ENCODE peak calls at places on chromosomes 3 and 15, in six cellular contexts. One of them, this sample, is unnamed.

GRCh38 chr15:73015493-73015892 is 36.8 kb upstream of the NEO1 start:
- DNase-seq in CMK: no peak
- DNase-seq in NCI-H2171: no peak
- DNase-seq in MCF 10A: no peak
- DNase-seq in HFF-Myc: no peak
- DNase-seq in NCI-H748 treated with DMSO at 0.1 percent for 48 hours: no peak
- DNase-seq in this sample: no peak

GRCh38 chr3:55879901-55880331 is 392.8 kb upstream of the WNT5A start:
- DNase-seq in HFF-Myc: no peak
- DNase-seq in NCI-H748 treated with DMSO at 0.1 percent for 48 hours: no peak
- DNase-seq in NCI-H2171: no peak
- DNase-seq in MCF 10A: peak; percentile 33
- DNase-seq in CMK: no peak
- DNase-seq in this sample: no peak

GRCh38 chr3:9676780-9677179 is 26.9 kb upstream of the CPNE9 start:
- DNase-seq in NCI-H2171: no peak
- DNase-seq in MCF 10A: no peak
- DNase-seq in HFF-Myc: no peak
- DNase-seq in NCI-H748 treated with DMSO at 0.1 percent for 48 hours: no peak
- DNase-seq in CMK: no peak
- DNase-seq in this sample: no peak

GRCh38 chr3:40827942-40828688 is 303.4 kb downstream of the ZNF621 start:
- DNase-seq in NCI-H748 treated with DMSO at 0.1 percent for 48 hours: no peak
- DNase-seq in NCI-H2171: no peak
- DNase-seq in CMK: no peak
- DNase-seq in MCF 10A: peak; percentile 20
- DNase-seq in HFF-Myc: no peak
- DNase-seq in this sample: no peak

GRCh38 chr3:123347691-123348264 is 101.1 kb downstream of the ADCY5 start:
- DNase-seq in HFF-Myc: no peak
- DNase-seq in NCI-H748 treated with DMSO at 0.1 percent for 48 hours: peak; percentile 17
- DNase-seq in MCF 10A: no peak
- DNase-seq in CMK: no peak
- DNase-seq in NCI-H2171: peak; percentile 57
- DNase-seq in this sample: no peak

GRCh38 chr3:13561967-13562366 is 13.0 kb downstream of the FBLN2 start:
- DNase-seq in HFF-Myc: no peak
- DNase-seq in NCI-H748 treated with DMSO at 0.1 percent for 48 hours: no peak
- DNase-seq in MCF 10A: no peak
- DNase-seq in CMK: no peak
- DNase-seq in NCI-H2171: no peak
- DNase-seq in this sample: no peak

GRCh38 chr3:161412117-161412516 is 40.8 kb upstream of the SPTSSB start:
- DNase-seq in MCF 10A: no peak
- DNase-seq in HFF-Myc: no peak
- DNase-seq in CMK: no peak
- DNase-seq in NCI-H2171: no peak
- DNase-seq in NCI-H748 treated with DMSO at 0.1 percent for 48 hours: no peak
- DNase-seq in this sample: no peak

GRCh38 chr3:177345049-177345972 is 148.0 kb upstream of the TBL1XR1 start:
- DNase-seq in HFF-Myc: peak; percentile 93
- DNase-seq in MCF 10A: peak; percentile 94
- DNase-seq in NCI-H2171: no peak
- DNase-seq in NCI-H748 treated with DMSO at 0.1 percent for 48 hours: no peak
- DNase-seq in CMK: peak; percentile 84
- DNase-seq in this sample: peak; percentile 80

GRCh38 chr15:45169608-45170480 is 17.9 kb downstream of the SHF start:
- DNase-seq in NCI-H2171: no peak
- DNase-seq in MCF 10A: no peak
- DNase-seq in HFF-Myc: no peak
- DNase-seq in NCI-H748 treated with DMSO at 0.1 percent for 48 hours: no peak
- DNase-seq in CMK: no peak
- DNase-seq in this sample: no peak

GRCh38 chr3:42864321-42864950 is 11.2 kb downstream of the CYP8B1 start:
- DNase-seq in MCF 10A: no peak
- DNase-seq in CMK: no peak
- DNase-seq in NCI-H2171: no peak
- DNase-seq in HFF-Myc: no peak
- DNase-seq in NCI-H748 treated with DMSO at 0.1 percent for 48 hours: no peak
- DNase-seq in this sample: no peak

GRCh38 chr3:39122811-39123210 is 15.3 kb downstream of the TTC21A start:
- DNase-seq in NCI-H2171: no peak
- DNase-seq in MCF 10A: no peak
- DNase-seq in HFF-Myc: no peak
- DNase-seq in CMK: no peak
- DNase-seq in NCI-H748 treated with DMSO at 0.1 percent for 48 hours: no peak
- DNase-seq in this sample: no peak

GRCh38 chr15:33114484-33114767 is 80.1 kb downstream of the FMN1 start:
- DNase-seq in MCF 10A: no peak
- DNase-seq in HFF-Myc: no peak
- DNase-seq in CMK: no peak
- DNase-seq in NCI-H2171: no peak
- DNase-seq in NCI-H748 treated with DMSO at 0.1 percent for 48 hours: no peak
- DNase-seq in this sample: no peak

GRCh38 chr3:114207768-114208167 is 28.9 kb upstream of the DRD3 start:
- DNase-seq in CMK: no peak
- DNase-seq in NCI-H2171: no peak
- DNase-seq in MCF 10A: no peak
- DNase-seq in NCI-H748 treated with DMSO at 0.1 percent for 48 hours: no peak
- DNase-seq in HFF-Myc: no peak
- DNase-seq in this sample: no peak

GRCh38 chr3:119314821-119315220 is 20.6 kb downstream of the ARHGAP31 start:
- DNase-seq in MCF 10A: no peak
- DNase-seq in CMK: no peak
- DNase-seq in HFF-Myc: no peak
- DNase-seq in NCI-H2171: peak; percentile 7
- DNase-seq in NCI-H748 treated with DMSO at 0.1 percent for 48 hours: no peak
- DNase-seq in this sample: no peak

GRCh38 chr15:40500584-40501330 is 30.0 kb downstream of the CHST14 start:
- DNase-seq in NCI-H748 treated with DMSO at 0.1 percent for 48 hours: no peak
- DNase-seq in NCI-H2171: no peak
- DNase-seq in MCF 10A: peak; percentile 30
- DNase-seq in HFF-Myc: no peak
- DNase-seq in CMK: no peak
- DNase-seq in this sample: no peak

GRCh38 chr3:55487376-55488241 is 503 bp upstream of the WNT5A start:
- DNase-seq in HFF-Myc: no peak
- DNase-seq in CMK: no peak
- DNase-seq in NCI-H2171: no peak
- DNase-seq in NCI-H748 treated with DMSO at 0.1 percent for 48 hours: peak; percentile 61
- DNase-seq in MCF 10A: peak; percentile 70
- DNase-seq in this sample: no peak

GRCh38 chr3:76245073-76245472 is 459.7 kb upstream of the ZNF717 start:
- DNase-seq in NCI-H2171: no peak
- DNase-seq in NCI-H748 treated with DMSO at 0.1 percent for 48 hours: no peak
- DNase-seq in MCF 10A: peak; percentile 13
- DNase-seq in HFF-Myc: no peak
- DNase-seq in CMK: no peak
- DNase-seq in this sample: no peak

GRCh38 chr3:20073683-20074082 is 33.4 kb downstream of the KAT2B start:
- DNase-seq in MCF 10A: peak; percentile 39
- DNase-seq in CMK: no peak
- DNase-seq in NCI-H748 treated with DMSO at 0.1 percent for 48 hours: no peak
- DNase-seq in HFF-Myc: no peak
- DNase-seq in NCI-H2171: no peak
- DNase-seq in this sample: no peak

GRCh38 chr15:77858677-77859490 is 218.6 kb downstream of the TBC1D2B start:
- DNase-seq in HFF-Myc: no peak
- DNase-seq in NCI-H748 treated with DMSO at 0.1 percent for 48 hours: no peak
- DNase-seq in CMK: no peak
- DNase-seq in NCI-H2171: no peak
- DNase-seq in MCF 10A: no peak
- DNase-seq in this sample: no peak

GRCh38 chr3:29314727-29315088 is 33.8 kb downstream of the RBMS3 start:
- DNase-seq in NCI-H748 treated with DMSO at 0.1 percent for 48 hours: no peak
- DNase-seq in HFF-Myc: no peak
- DNase-seq in NCI-H2171: no peak
- DNase-seq in CMK: no peak
- DNase-seq in MCF 10A: no peak
- DNase-seq in this sample: no peak

GRCh38 chr15:100043732-100044131 is 298.0 kb downstream of the ADAMTS17 start:
- DNase-seq in NCI-H2171: no peak
- DNase-seq in NCI-H748 treated with DMSO at 0.1 percent for 48 hours: no peak
- DNase-seq in MCF 10A: peak; percentile 32
- DNase-seq in HFF-Myc: no peak
- DNase-seq in CMK: no peak
- DNase-seq in this sample: no peak

GRCh38 chr15:98025237-98025636 is 64.7 kb downstream of the ARRDC4 start:
- DNase-seq in MCF 10A: peak; percentile 56
- DNase-seq in CMK: no peak
- DNase-seq in HFF-Myc: peak; percentile 52
- DNase-seq in NCI-H2171: no peak
- DNase-seq in NCI-H748 treated with DMSO at 0.1 percent for 48 hours: no peak
- DNase-seq in this sample: peak; percentile 17

GRCh38 chr15:99981223-99981647 is 248.0 kb upstream of the LYSMD4 start:
- DNase-seq in HFF-Myc: no peak
- DNase-seq in CMK: no peak
- DNase-seq in MCF 10A: no peak
- DNase-seq in NCI-H2171: no peak
- DNase-seq in NCI-H748 treated with DMSO at 0.1 percent for 48 hours: no peak
- DNase-seq in this sample: no peak

GRCh38 chr15:38698215-38698614 is 133.6 kb upstream of the RASGRP1 start:
- DNase-seq in MCF 10A: no peak
- DNase-seq in HFF-Myc: no peak
- DNase-seq in NCI-H2171: no peak
- DNase-seq in NCI-H748 treated with DMSO at 0.1 percent for 48 hours: no peak
- DNase-seq in CMK: no peak
- DNase-seq in this sample: no peak

GRCh38 chr3:37544869-37545352 is 316.8 kb upstream of the CTDSPL start:
- DNase-seq in CMK: peak; percentile 37
- DNase-seq in NCI-H2171: no peak
- DNase-seq in MCF 10A: no peak
- DNase-seq in HFF-Myc: no peak
- DNase-seq in NCI-H748 treated with DMSO at 0.1 percent for 48 hours: no peak
- DNase-seq in this sample: no peak

GRCh38 chr15:95590533-95591044 is 739.9 kb upstream of the NR2F2 start:
- DNase-seq in NCI-H748 treated with DMSO at 0.1 percent for 48 hours: no peak
- DNase-seq in MCF 10A: no peak
- DNase-seq in NCI-H2171: no peak
- DNase-seq in HFF-Myc: no peak
- DNase-seq in CMK: no peak
- DNase-seq in this sample: no peak

GRCh38 chr3:73432021-73432722 is 192.6 kb downstream of the PDZRN3 start:
- DNase-seq in NCI-H2171: no peak
- DNase-seq in HFF-Myc: no peak
- DNase-seq in NCI-H748 treated with DMSO at 0.1 percent for 48 hours: peak; percentile 46
- DNase-seq in MCF 10A: peak; percentile 66
- DNase-seq in CMK: peak; percentile 1
- DNase-seq in this sample: no peak

GRCh38 chr15:58221591-58222241 is 83.5 kb downstream of the AQP9 start:
- DNase-seq in HFF-Myc: no peak
- DNase-seq in CMK: no peak
- DNase-seq in NCI-H748 treated with DMSO at 0.1 percent for 48 hours: no peak
- DNase-seq in NCI-H2171: no peak
- DNase-seq in MCF 10A: peak; percentile 62
- DNase-seq in this sample: no peak

GRCh38 chr3:94004301-94004910 is 24.0 kb downstream of the STX19 start:
- DNase-seq in NCI-H748 treated with DMSO at 0.1 percent for 48 hours: peak; percentile 29
- DNase-seq in HFF-Myc: peak; percentile 56
- DNase-seq in NCI-H2171: peak; percentile 17
- DNase-seq in CMK: peak; percentile 15
- DNase-seq in MCF 10A: peak; percentile 65
- DNase-seq in this sample: peak; percentile 27

GRCh38 chr3:162087361-162087760 is 590.8 kb downstream of the OTOL1 start:
- DNase-seq in CMK: no peak
- DNase-seq in NCI-H748 treated with DMSO at 0.1 percent for 48 hours: no peak
- DNase-seq in NCI-H2171: no peak
- DNase-seq in HFF-Myc: no peak
- DNase-seq in MCF 10A: no peak
- DNase-seq in this sample: no peak

GRCh38 chr3:156792945-156793344 is 33.2 kb upstream of the LEKR1 start:
- DNase-seq in CMK: no peak
- DNase-seq in NCI-H2171: no peak
- DNase-seq in NCI-H748 treated with DMSO at 0.1 percent for 48 hours: no peak
- DNase-seq in HFF-Myc: no peak
- DNase-seq in MCF 10A: no peak
- DNase-seq in this sample: no peak

GRCh38 chr3:38108649-38109579 is 28.0 kb downstream of the ACAA1 start:
- DNase-seq in NCI-H748 treated with DMSO at 0.1 percent for 48 hours: no peak
- DNase-seq in MCF 10A: no peak
- DNase-seq in HFF-Myc: no peak
- DNase-seq in CMK: no peak
- DNase-seq in NCI-H2171: no peak
- DNase-seq in this sample: no peak

GRCh38 chr3:30623375-30623774 is 17.0 kb downstream of the TGFBR2 start:
- DNase-seq in NCI-H2171: no peak
- DNase-seq in HFF-Myc: no peak
- DNase-seq in NCI-H748 treated with DMSO at 0.1 percent for 48 hours: no peak
- DNase-seq in MCF 10A: no peak
- DNase-seq in CMK: no peak
- DNase-seq in this sample: no peak

This sample was measured in GM04504.